ENCODE peak calls at places on chromosomes 6 and 20, in nine cellular contexts. One of them, this sample, is unnamed.

GRCh38 chr6:4805553-4806307 is 29.5 kb downstream of the CDYL start:
- DNase-seq in fibroblast of the aortic adventitia: peak; percentile 31
- DNase-seq in GM12865: peak; percentile 32
- DNase-seq in fibroblast of lung: peak; percentile 41
- DNase-seq in fibroblast of mammary gland: peak; percentile 36
- DNase-seq in osteocyte: no peak
- DNase-seq in PC-9: no peak
- DNase-seq in testis: peak; percentile 82
- DNase-seq in WTC11: peak; percentile 73
- DNase-seq in this sample: peak; percentile 35

GRCh38 chr6:159941286-159942113 is 27.4 kb upstream of the IGF2R start:
- DNase-seq in fibroblast of lung: peak; percentile 66
- DNase-seq in fibroblast of the aortic adventitia: peak; percentile 76
- DNase-seq in GM12865: peak; percentile 78
- DNase-seq in PC-9: no peak
- DNase-seq in fibroblast of mammary gland: peak; percentile 69
- DNase-seq in WTC11: no peak
- DNase-seq in testis: no peak
- DNase-seq in osteocyte: peak; percentile 25
- DNase-seq in this sample: peak; percentile 61

GRCh38 chr6:89692256-89692655 is 53.7 kb upstream of the LYRM2 start:
- DNase-seq in fibroblast of the aortic adventitia: no peak
- DNase-seq in testis: no peak
- DNase-seq in fibroblast of mammary gland: no peak
- DNase-seq in GM12865: no peak
- DNase-seq in fibroblast of lung: no peak
- DNase-seq in WTC11: peak; percentile 41
- DNase-seq in osteocyte: no peak
- DNase-seq in PC-9: no peak
- DNase-seq in this sample: no peak

GRCh38 chr20:51457281-51457932 is 85.1 kb downstream of the NFATC2 start:
- DNase-seq in WTC11: no peak
- DNase-seq in fibroblast of the aortic adventitia: peak; percentile 84
- DNase-seq in fibroblast of lung: peak; percentile 76
- DNase-seq in GM12865: peak; percentile 21
- DNase-seq in osteocyte: no peak
- DNase-seq in fibroblast of mammary gland: peak; percentile 88
- DNase-seq in testis: peak; percentile 28
- DNase-seq in PC-9: peak; percentile 70
- DNase-seq in this sample: peak; percentile 57

GRCh38 chr20:37295001-37295400 is 5.5 kb downstream of the MANBAL start:
- DNase-seq in osteocyte: no peak
- DNase-seq in WTC11: no peak
- DNase-seq in fibroblast of mammary gland: peak; percentile 99
- DNase-seq in GM12865: peak; percentile 47
- DNase-seq in fibroblast of the aortic adventitia: peak; percentile 95
- DNase-seq in fibroblast of lung: peak; percentile 96
- DNase-seq in PC-9: peak; percentile 94
- DNase-seq in testis: no peak
- DNase-seq in this sample: no peak

GRCh38 chr20:54067606-54068174 is 2.7 kb downstream of the BCAS1 start:
- DNase-seq in WTC11: no peak
- DNase-seq in testis: no peak
- DNase-seq in fibroblast of lung: no peak
- DNase-seq in osteocyte: no peak
- DNase-seq in PC-9: peak; percentile 99
- DNase-seq in GM12865: peak; percentile 86
- DNase-seq in fibroblast of the aortic adventitia: no peak
- DNase-seq in fibroblast of mammary gland: no peak
- DNase-seq in this sample: peak; percentile 5

GRCh38 chr6:21613809-21614208 is 20.3 kb downstream of the SOX4 start:
- DNase-seq in fibroblast of lung: no peak
- DNase-seq in GM12865: no peak
- DNase-seq in PC-9: no peak
- DNase-seq in osteocyte: no peak
- DNase-seq in fibroblast of mammary gland: no peak
- DNase-seq in WTC11: no peak
- DNase-seq in testis: no peak
- DNase-seq in fibroblast of the aortic adventitia: no peak
- DNase-seq in this sample: no peak

GRCh38 chr20:60037120-60037499 is 78.9 kb downstream of the CDH26 start:
- DNase-seq in PC-9: no peak
- DNase-seq in fibroblast of mammary gland: no peak
- DNase-seq in GM12865: no peak
- DNase-seq in WTC11: no peak
- DNase-seq in fibroblast of lung: no peak
- DNase-seq in osteocyte: peak; percentile 72
- DNase-seq in fibroblast of the aortic adventitia: no peak
- DNase-seq in testis: no peak
- DNase-seq in this sample: no peak

GRCh38 chr20:20393770-20394169 is 25.9 kb downstream of the INSM1 start:
- DNase-seq in fibroblast of mammary gland: peak; percentile 34
- DNase-seq in PC-9: no peak
- DNase-seq in fibroblast of lung: peak; percentile 43
- DNase-seq in WTC11: no peak
- DNase-seq in osteocyte: no peak
- DNase-seq in GM12865: no peak
- DNase-seq in testis: no peak
- DNase-seq in fibroblast of the aortic adventitia: no peak
- DNase-seq in this sample: no peak

GRCh38 chr20:5784735-5785134 is 34.5 kb downstream of the SHLD1 start:
- DNase-seq in GM12865: no peak
- DNase-seq in fibroblast of the aortic adventitia: no peak
- DNase-seq in WTC11: no peak
- DNase-seq in testis: no peak
- DNase-seq in PC-9: peak; percentile 40
- DNase-seq in osteocyte: no peak
- DNase-seq in fibroblast of mammary gland: no peak
- DNase-seq in fibroblast of lung: no peak
- DNase-seq in this sample: no peak

GRCh38 chr6:79810878-79811277 is 136.5 kb downstream of the ELOVL4 start:
- DNase-seq in GM12865: no peak
- DNase-seq in fibroblast of lung: no peak
- DNase-seq in osteocyte: no peak
- DNase-seq in WTC11: no peak
- DNase-seq in fibroblast of the aortic adventitia: no peak
- DNase-seq in PC-9: no peak
- DNase-seq in testis: no peak
- DNase-seq in fibroblast of mammary gland: no peak
- DNase-seq in this sample: no peak

GRCh38 chr6:159134701-159135364 is 34.4 kb upstream of the FNDC1 start:
- DNase-seq in testis: peak; percentile 90
- DNase-seq in fibroblast of the aortic adventitia: peak; percentile 65
- DNase-seq in PC-9: peak; percentile 49
- DNase-seq in WTC11: peak; percentile 86
- DNase-seq in GM12865: peak; percentile 76
- DNase-seq in fibroblast of mammary gland: peak; percentile 53
- DNase-seq in fibroblast of lung: peak; percentile 62
- DNase-seq in osteocyte: no peak
- DNase-seq in this sample: peak; percentile 88

GRCh38 chr6:144559865-144560603 is 274.9 kb downstream of the UTRN start:
- DNase-seq in testis: no peak
- DNase-seq in GM12865: no peak
- DNase-seq in osteocyte: no peak
- DNase-seq in PC-9: peak; percentile 54
- DNase-seq in fibroblast of lung: peak; percentile 25
- DNase-seq in fibroblast of the aortic adventitia: peak; percentile 46
- DNase-seq in WTC11: no peak
- DNase-seq in fibroblast of mammary gland: no peak
- DNase-seq in this sample: peak; percentile 69

GRCh38 chr6:79586548-79586947 is 44.6 kb upstream of the SH3BGRL2 start:
- DNase-seq in fibroblast of lung: peak; percentile 55
- DNase-seq in fibroblast of the aortic adventitia: peak; percentile 33
- DNase-seq in GM12865: no peak
- DNase-seq in osteocyte: no peak
- DNase-seq in testis: no peak
- DNase-seq in PC-9: no peak
- DNase-seq in fibroblast of mammary gland: peak; percentile 49
- DNase-seq in WTC11: no peak
- DNase-seq in this sample: no peak

DNA sequence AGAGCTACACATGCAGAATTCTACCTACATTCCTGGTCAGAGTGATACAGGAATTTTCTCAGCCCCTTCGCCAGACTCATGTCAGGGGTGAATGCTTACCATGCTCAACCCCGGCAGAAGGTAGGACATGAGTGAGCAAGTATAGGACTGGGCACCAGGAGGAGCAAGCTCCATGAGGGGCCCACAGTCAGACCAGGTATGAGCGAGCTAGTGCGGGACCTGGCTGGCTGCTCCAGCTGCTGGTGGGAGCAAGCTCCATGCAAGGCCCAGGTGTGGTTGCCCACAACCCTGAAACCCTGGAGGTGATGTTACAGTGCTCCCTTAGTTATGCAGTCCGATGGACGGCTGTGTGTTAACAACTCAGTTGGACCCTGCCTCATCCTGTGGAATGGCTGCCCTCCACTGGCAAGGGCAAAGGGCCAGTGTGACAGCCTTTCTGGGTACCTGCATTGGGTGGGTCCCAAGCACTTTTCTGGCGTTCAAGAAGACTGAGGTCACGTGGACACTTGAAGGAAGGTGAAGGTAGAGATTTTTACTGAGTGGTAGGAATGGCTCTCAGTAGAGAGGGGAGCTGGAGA is 503.5 kb upstream of the CITED2 start:
- DNase-seq in fibroblast of lung: no peak
- DNase-seq in PC-9: no peak
- DNase-seq in fibroblast of the aortic adventitia: no peak
- DNase-seq in fibroblast of mammary gland: no peak
- DNase-seq in testis: no peak
- DNase-seq in osteocyte: no peak
- DNase-seq in GM12865: no peak
- DNase-seq in WTC11: peak; percentile 13
- DNase-seq in this sample: no peak
- TF ChIP-seq CTCF in fibroblast of lung: no peak
- TF ChIP-seq CTCF in PC-9: no peak
- TF ChIP-seq CTCF in fibroblast of the aortic adventitia: no peak
- TF ChIP-seq CTCF in fibroblast of mammary gland: no peak
- TF ChIP-seq CTCF in testis: no peak
- TF ChIP-seq CTCF in osteocyte: no peak
- TF ChIP-seq CTCF in GM12865: no peak
- TF ChIP-seq CTCF in WTC11: no peak
- TF ChIP-seq CTCF in this sample: no peak

GRCh38 chr20:44196278-44196677 is 9.3 kb upstream of the JPH2 start:
- DNase-seq in testis: no peak
- DNase-seq in GM12865: no peak
- DNase-seq in PC-9: no peak
- DNase-seq in fibroblast of lung: no peak
- DNase-seq in fibroblast of the aortic adventitia: peak; percentile 12
- DNase-seq in osteocyte: no peak
- DNase-seq in WTC11: no peak
- DNase-seq in fibroblast of mammary gland: peak; percentile 28
- DNase-seq in this sample: no peak
- TF ChIP-seq CTCF in testis: no peak
- TF ChIP-seq CTCF in GM12865: no peak
- TF ChIP-seq CTCF in PC-9: peak; percentile 31
- TF ChIP-seq CTCF in fibroblast of lung: no peak
- TF ChIP-seq CTCF in fibroblast of the aortic adventitia: no peak
- TF ChIP-seq CTCF in osteocyte: no peak
- TF ChIP-seq CTCF in WTC11: no peak
- TF ChIP-seq CTCF in fibroblast of mammary gland: peak; percentile 9
- TF ChIP-seq CTCF in this sample: peak; percentile 16

GRCh38 chr20:35604444-35604750 is 11.2 kb upstream of the SPAG4 start:
- DNase-seq in WTC11: peak; percentile 88
- DNase-seq in GM12865: peak; percentile 44
- DNase-seq in fibroblast of the aortic adventitia: no peak
- DNase-seq in PC-9: no peak
- DNase-seq in fibroblast of lung: no peak
- DNase-seq in fibroblast of mammary gland: no peak
- DNase-seq in testis: no peak
- DNase-seq in osteocyte: no peak
- DNase-seq in this sample: peak; percentile 44
- TF ChIP-seq CTCF in WTC11: peak; percentile 22
- TF ChIP-seq CTCF in GM12865: peak; percentile 40
- TF ChIP-seq CTCF in fibroblast of the aortic adventitia: peak; percentile 19
- TF ChIP-seq CTCF in PC-9: no peak
- TF ChIP-seq CTCF in fibroblast of lung: peak; percentile 39
- TF ChIP-seq CTCF in fibroblast of mammary gland: peak; percentile 27
- TF ChIP-seq CTCF in testis: no peak
- TF ChIP-seq CTCF in osteocyte: peak; percentile 24
- TF ChIP-seq CTCF in this sample: peak; percentile 40

GRCh38 chr20:44479643-44480042 is 4.0 kb downstream of the TTPAL start:
- DNase-seq in fibroblast of the aortic adventitia: no peak
- DNase-seq in PC-9: no peak
- DNase-seq in fibroblast of mammary gland: no peak
- DNase-seq in fibroblast of lung: no peak
- DNase-seq in testis: no peak
- DNase-seq in WTC11: no peak
- DNase-seq in osteocyte: no peak
- DNase-seq in GM12865: peak; percentile 54
- DNase-seq in this sample: no peak

GRCh38 chr20:44477151-44477550 is 1.5 kb downstream of the TTPAL start:
- DNase-seq in GM12865: no peak
- DNase-seq in PC-9: peak; percentile 51
- DNase-seq in testis: no peak
- DNase-seq in fibroblast of the aortic adventitia: peak; percentile 10
- DNase-seq in fibroblast of lung: no peak
- DNase-seq in osteocyte: no peak
- DNase-seq in fibroblast of mammary gland: no peak
- DNase-seq in WTC11: no peak
- DNase-seq in this sample: no peak

GRCh38 chr20:44478188-44478587 is 2.5 kb downstream of the TTPAL start:
- DNase-seq in fibroblast of the aortic adventitia: no peak
- DNase-seq in testis: no peak
- DNase-seq in fibroblast of lung: no peak
- DNase-seq in GM12865: no peak
- DNase-seq in PC-9: no peak
- DNase-seq in fibroblast of mammary gland: no peak
- DNase-seq in osteocyte: no peak
- DNase-seq in WTC11: no peak
- DNase-seq in this sample: no peak

GRCh38 chr20:44475372-44475693 is 341 bp upstream of the TTPAL start:
- DNase-seq in testis: no peak
- DNase-seq in PC-9: no peak
- DNase-seq in osteocyte: no peak
- DNase-seq in GM12865: no peak
- DNase-seq in WTC11: no peak
- DNase-seq in fibroblast of lung: no peak
- DNase-seq in fibroblast of mammary gland: no peak
- DNase-seq in fibroblast of the aortic adventitia: no peak
- DNase-seq in this sample: no peak

DNA sequence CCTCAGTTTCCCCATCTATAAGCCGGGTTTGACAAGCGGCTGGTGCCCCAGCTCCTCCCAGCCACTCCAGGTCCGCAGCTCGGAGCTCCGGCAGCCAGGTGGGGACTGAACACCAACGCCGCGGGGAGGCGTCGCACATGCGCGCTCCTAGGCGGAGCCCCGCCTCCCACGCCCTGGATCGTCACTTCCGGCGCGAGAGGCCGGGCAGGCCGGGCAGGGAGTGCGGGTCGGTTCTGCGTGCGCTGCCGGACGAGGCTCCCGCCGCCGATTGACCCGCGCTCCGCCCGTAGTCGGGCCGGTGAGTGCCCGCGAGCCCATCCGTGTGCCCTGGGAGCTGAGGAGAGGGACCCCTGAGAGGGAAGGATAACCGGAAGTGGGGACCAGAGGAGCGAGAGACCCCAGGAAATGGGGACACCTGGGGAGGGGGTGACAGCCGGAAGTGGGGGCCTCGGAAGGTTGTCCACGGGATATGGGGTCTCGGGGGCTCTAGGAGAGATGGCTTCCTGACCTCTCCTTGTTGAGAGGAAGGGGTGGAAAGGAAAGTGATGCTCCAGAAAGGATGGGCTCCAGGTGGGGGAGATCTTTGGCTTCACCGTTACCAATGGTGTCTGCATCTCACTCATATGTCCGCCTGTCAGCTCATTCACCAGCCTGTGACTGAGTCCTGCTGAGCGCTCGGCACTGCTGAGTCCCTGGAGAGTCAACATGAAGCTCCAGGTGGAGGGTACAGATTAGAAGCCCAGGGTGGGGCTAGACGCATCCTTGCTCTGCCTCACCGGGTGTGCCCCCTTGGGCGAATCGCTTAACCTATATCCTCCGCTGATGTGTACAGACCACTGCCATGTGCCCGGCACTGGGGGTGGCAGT is at the start of gene TTPAL:
- DNase-seq in osteocyte: peak; percentile 95
- DNase-seq in fibroblast of mammary gland: peak; percentile 84
- DNase-seq in PC-9: peak; percentile 77
- DNase-seq in WTC11: peak; percentile 90
- DNase-seq in fibroblast of the aortic adventitia: peak; percentile 73
- DNase-seq in testis: peak; percentile 92
- DNase-seq in GM12865: peak; percentile 94
- DNase-seq in fibroblast of lung: peak; percentile 79
- DNase-seq in this sample: peak; percentile 91
- TF ChIP-seq CTCF in osteocyte: peak; percentile 41
- TF ChIP-seq CTCF in fibroblast of mammary gland: peak; percentile 21
- TF ChIP-seq CTCF in PC-9: peak; percentile 31
- TF ChIP-seq CTCF in WTC11: no peak
- TF ChIP-seq CTCF in fibroblast of the aortic adventitia: peak; percentile 34
- TF ChIP-seq CTCF in testis: peak; percentile 48
- TF ChIP-seq CTCF in GM12865: peak; percentile 14
- TF ChIP-seq CTCF in fibroblast of lung: no peak
- TF ChIP-seq CTCF in this sample: no peak

This sample was measured in activated CD8-positive, alpha-beta T cell treated with anti-CD3 and anti-CD28 coated beads for 36 hours.